ENCODE peak calls at places on chromosomes 5 and 9, in four cellular contexts. P is GM12865, S is colonic mucosa, R is BJ. A is an unnamed sample.

GRCh38 chr5:177234761-177235315 is 68.7 kb downstream of the RAB24 start:
- DNase-seq in P (no peak), S (no peak), R (no peak), A (no peak)

GRCh38 chr5:99019812-99020697 is 91.2 kb upstream of the CHD1 start:
- DNase-seq in P (no peak), S (peak), R (peak), A (no peak)

GRCh38 chr9:70484232-70485130 is 70.0 kb upstream of the KLF9 start:
- DNase-seq in P (peak), S (peak), R (no peak), A (no peak)

GRCh38 chr9:117178596-117179111 is 236.2 kb downstream of the ASTN2 start:
- DNase-seq in P (no peak), S (no peak), R (no peak), A (no peak)

GRCh38 chr9:129761293-129761900 is 8.6 kb upstream of the PTGES start:
- DNase-seq in P (no peak), S (peak), R (peak), A (no peak)

GRCh38 chr5:124706729-124707361 is 39.6 kb downstream of the ZNF608 start:
- DNase-seq in P (peak), S (peak), R (no peak), A (no peak)

GRCh38 chr9:78127271-78128225 is 95.9 kb upstream of the GNAQ start:
- DNase-seq in P (no peak), S (no peak), R (no peak), A (no peak)

GRCh38 chr5:106019271-106019670 is 1651.5 kb downstream of the EFNA5 start:
- DNase-seq in P (no peak), S (no peak), R (no peak), A (no peak)

GRCh38 chr9:38423273-38423938 is 848 bp downstream of the IGFBPL1 start:
- DNase-seq in P (no peak), S (no peak), R (no peak), A (no peak)

GRCh38 chr5:57166250-57166649 is 7.6 kb upstream of the GPBP1 start:
- DNase-seq in P (peak), S (no peak), R (no peak), A (no peak)

GRCh38 chr5:172002310-172002709 is 4.1 kb downstream of the FBXW11 start:
- DNase-seq in P (peak), S (no peak), R (no peak), A (no peak)

GRCh38 chr5:172807766-172808311 is 26.2 kb upstream of the ERGIC1 start:
- DNase-seq in P (peak), S (no peak), R (no peak), A (no peak)

GRCh38 chr5:139492700-139493192 is 10.2 kb upstream of the STING1 start:
- DNase-seq in P (no peak), S (no peak), R (no peak), A (no peak)

GRCh38 chr9:111036068-111036789 is 2.0 kb downstream of the LPAR1 start:
- DNase-seq in P (peak), S (peak), R (no peak), A (no peak)

GRCh38 chr5:116453920-116454319 is 120.7 kb downstream of the SEMA6A start:
- DNase-seq in P (no peak), S (no peak), R (no peak), A (no peak)

GRCh38 chr5:169183581-169183980 is 117.4 kb downstream of the SLIT3 start:
- DNase-seq in P (no peak), S (no peak), R (peak), A (no peak)

GRCh38 chr9:130159057-130159456 is 13.1 kb upstream of the NCS1 start:
- DNase-seq in P (no peak), S (no peak), R (no peak), A (no peak)

GRCh38 chr5:38725419-38725865 is 120.4 kb upstream of the OSMR start:
- DNase-seq in P (no peak), S (no peak), R (no peak), A (no peak)

GRCh38 chr5:61658592-61659008 is 326.5 kb downstream of the ZSWIM6 start:
- DNase-seq in P (peak), S (peak), R (peak), A (peak)

GRCh38 chr5:179257190-179257741 is 88.0 kb downstream of the ADAMTS2 start:
- DNase-seq in P (no peak), S (peak), R (no peak), A (no peak)

GRCh38 chr9:136545065-136545965 is 533 bp downstream of the NOTCH1 start:
- DNase-seq in P (peak), S (no peak), R (no peak), A (no peak)

GRCh38 chr5:10559883-10560282 is 4.0 kb upstream of the ANKRD33B start:
- DNase-seq in P (no peak), S (no peak), R (no peak), A (no peak)

GRCh38 chr5:139649082-139649991 is 1.2 kb downstream of the CXXC5 start:
- DNase-seq in P (peak), S (no peak), R (no peak), A (no peak)

GRCh38 chr5:139120521-139120920 is 77.6 kb downstream of the SIL1 start:
- DNase-seq in P (no peak), S (no peak), R (no peak), A (no peak)

GRCh38 chr9:2140600-2141223 is 125.6 kb downstream of the SMARCA2 start:
- DNase-seq in P (no peak), S (no peak), R (no peak), A (no peak)

GRCh38 chr5:78886650-78887230 is 98.4 kb downstream of the ARSB start:
- DNase-seq in P (peak), S (no peak), R (no peak), A (no peak)

GRCh38 chr5:180860887-180861822 is at the start of gene ZFP62:
- DNase-seq in P (peak), S (peak), R (peak), A (peak)

GRCh38 chr9:33633621-33634020 is 109.6 kb downstream of the ANKRD18B start:
- DNase-seq in P (no peak), S (no peak), R (no peak), A (no peak)

GRCh38 chr5:154484393-154484944 is 6.4 kb upstream of the HAND1 start:
- DNase-seq in P (no peak), S (no peak), R (no peak), A (no peak)

GRCh38 chr5:89401012-89401411 is 518.0 kb upstream of the MEF2C start:
- DNase-seq in P (no peak), S (no peak), R (no peak), A (no peak)

GRCh38 chr5:57185301-57185700 is 11.4 kb downstream of the GPBP1 start:
- DNase-seq in P (no peak), S (no peak), R (no peak), A (no peak)

GRCh38 chr9:137032893-137033292 is 1.0 kb upstream of the FUT7 start:
- DNase-seq in P (peak), S (no peak), R (no peak), A (no peak)

GRCh38 chr5:14503017-14503680 is 78.4 kb upstream of the OTULINL start:
- DNase-seq in P (no peak), S (no peak), R (no peak), A (no peak)

GRCh38 chr9:15755660-15756059 is 202.8 kb downstream of the CCDC171 start:
- DNase-seq in P (no peak), S (no peak), R (no peak), A (no peak)

GRCh38 chr5:7926296-7926695 is 57.3 kb downstream of the MTRR start:
- DNase-seq in P (no peak), S (no peak), R (peak), A (no peak)

GRCh38 chr5:56088967-56089829 is 94.4 kb upstream of the IL6ST start:
- DNase-seq in P (peak), S (no peak), R (no peak), A (no peak)

GRCh38 chr9:79140751-79141150 is 431.0 kb upstream of the TLE4 start:
- DNase-seq in P (no peak), S (no peak), R (no peak), A (no peak)

GRCh38 chr9:89372230-89372816 is 54.0 kb downstream of the SECISBP2 start:
- DNase-seq in P (peak), S (no peak), R (no peak), A (no peak)

GRCh38 chr5:136446565-136446964 is 81.2 kb upstream of the TRPC7 start:
- DNase-seq in P (no peak), S (no peak), R (no peak), A (no peak)
- TF ChIP-seq CTCF in P (no peak), S (no peak), R (no peak), A (no peak)

GRCh38 chr5:91222482-91222881 is 160.6 kb downstream of the ARRDC3 start:
- DNase-seq in P (no peak), S (no peak), R (no peak), A (no peak)

GRCh38 chr5:91224969-91225368 is 158.1 kb downstream of the ARRDC3 start:
- DNase-seq in P (peak), S (no peak), R (no peak), A (no peak)

GRCh38 chr5:91224459-91224858 is 158.7 kb downstream of the ARRDC3 start:
- DNase-seq in P (no peak), S (no peak), R (no peak), A (no peak)

GRCh38 chr5:91221917-91222316 is 161.2 kb downstream of the ARRDC3 start:
- DNase-seq in P (no peak), S (no peak), R (no peak), A (no peak)

GRCh38 chr5:91223886-91224285 is 159.2 kb downstream of the ARRDC3 start:
- DNase-seq in P (no peak), S (no peak), R (peak), A (no peak)
- H3K4me3 ChIP-seq in P (no peak), S (no peak), R (no peak), A (no peak)

GRCh38 chr9:99180662-99181061 is 41.1 kb downstream of the ALG2 start:
- DNase-seq in P (no peak), S (no peak), R (no peak), A (no peak)

GRCh38 chr9:99183616-99184015 is 38.1 kb downstream of the ALG2 start:
- DNase-seq in P (no peak), S (no peak), R (no peak), A (no peak)

GRCh38 chr9:99181206-99181605 is 40.5 kb downstream of the ALG2 start:
- DNase-seq in P (peak), S (no peak), R (no peak), A (no peak)

GRCh38 chr9:99180199-99180598 is 41.5 kb downstream of the ALG2 start:
- DNase-seq in P (peak), S (no peak), R (no peak), A (peak)

GRCh38 chr9:99181621-99182020 is 40.1 kb downstream of the ALG2 start:
- DNase-seq in P (peak), S (no peak), R (no peak), A (peak)
- TF ChIP-seq CTCF in P (no peak), S (no peak), R (no peak), A (no peak)

GRCh38 chr5:111447099-111447498 is 65.2 kb downstream of the STARD4 start:
- DNase-seq in P (no peak), S (no peak), R (no peak), A (no peak)
- H3K4me3 ChIP-seq in P (no peak), S (no peak), R (no peak), A (no peak)

A was measured in GM12864.